ENCODE peak calls at places on chromosomes 5 and 9, in six cellular contexts. One of them, this sample, is unnamed.

GRCh38 chr9:132551556-132551955 is 30.9 kb upstream of the BARHL1 start:
- DNase-seq in upper lobe of right lung: no peak
- DNase-seq in heart left ventricle: no peak
- DNase-seq in heart right ventricle: no peak
- DNase-seq in breast epithelium: no peak
- DNase-seq in fibroblast of mammary gland: no peak
- DNase-seq in this sample: no peak

GRCh38 chr5:97844797-97845196 is 661.8 kb upstream of the RIOK2 start:
- DNase-seq in upper lobe of right lung: no peak
- DNase-seq in heart left ventricle: no peak
- DNase-seq in heart right ventricle: no peak
- DNase-seq in breast epithelium: no peak
- DNase-seq in fibroblast of mammary gland: no peak
- DNase-seq in this sample: peak

GRCh38 chr9:73583590-73583989 is 431.9 kb downstream of the ANXA1 start:
- DNase-seq in upper lobe of right lung: no peak
- DNase-seq in heart left ventricle: no peak
- DNase-seq in heart right ventricle: no peak
- DNase-seq in breast epithelium: no peak
- DNase-seq in fibroblast of mammary gland: peak
- DNase-seq in this sample: no peak

GRCh38 chr5:171571663-171572062 is 152.2 kb downstream of the FGF18 start:
- DNase-seq in upper lobe of right lung: no peak
- DNase-seq in heart left ventricle: no peak
- DNase-seq in heart right ventricle: no peak
- DNase-seq in breast epithelium: no peak
- DNase-seq in fibroblast of mammary gland: peak
- DNase-seq in this sample: no peak

GRCh38 chr5:135012951-135013391 is 21.1 kb downstream of the PITX1 start:
- DNase-seq in upper lobe of right lung: peak
- DNase-seq in heart left ventricle: no peak
- DNase-seq in heart right ventricle: peak
- DNase-seq in breast epithelium: peak
- DNase-seq in fibroblast of mammary gland: no peak
- DNase-seq in this sample: no peak

GRCh38 chr9:137128158-137129088 is 10.5 kb upstream of the GRIN1 start:
- DNase-seq in upper lobe of right lung: no peak
- DNase-seq in heart left ventricle: no peak
- DNase-seq in heart right ventricle: no peak
- DNase-seq in breast epithelium: no peak
- DNase-seq in fibroblast of mammary gland: no peak
- DNase-seq in this sample: no peak

GRCh38 chr5:86748538-86749105 is 130.9 kb downstream of the COX7C start:
- DNase-seq in upper lobe of right lung: no peak
- DNase-seq in heart left ventricle: no peak
- DNase-seq in heart right ventricle: no peak
- DNase-seq in breast epithelium: no peak
- DNase-seq in fibroblast of mammary gland: no peak
- DNase-seq in this sample: no peak

GRCh38 chr9:129740666-129741464 is 12.0 kb downstream of the PTGES start:
- DNase-seq in upper lobe of right lung: no peak
- DNase-seq in heart left ventricle: no peak
- DNase-seq in heart right ventricle: no peak
- DNase-seq in breast epithelium: no peak
- DNase-seq in fibroblast of mammary gland: no peak
- DNase-seq in this sample: no peak

GRCh38 chr5:149712439-149713147 is 17.5 kb upstream of the PPARGC1B start:
- DNase-seq in upper lobe of right lung: no peak
- DNase-seq in heart left ventricle: no peak
- DNase-seq in heart right ventricle: no peak
- DNase-seq in breast epithelium: no peak
- DNase-seq in fibroblast of mammary gland: no peak
- DNase-seq in this sample: no peak

GRCh38 chr9:36208521-36209253 is 18.0 kb downstream of the CLTA start:
- DNase-seq in upper lobe of right lung: no peak
- DNase-seq in heart left ventricle: no peak
- DNase-seq in heart right ventricle: no peak
- DNase-seq in breast epithelium: no peak
- DNase-seq in fibroblast of mammary gland: peak
- DNase-seq in this sample: no peak

GRCh38 chr9:129383415-129384088 is 205.5 kb upstream of the IER5L start:
- DNase-seq in upper lobe of right lung: peak
- DNase-seq in heart left ventricle: peak
- DNase-seq in heart right ventricle: peak
- DNase-seq in breast epithelium: peak
- DNase-seq in fibroblast of mammary gland: peak
- DNase-seq in this sample: peak

GRCh38 chr5:11684607-11685006 is 219.6 kb downstream of the CTNND2 start:
- DNase-seq in upper lobe of right lung: no peak
- DNase-seq in heart left ventricle: no peak
- DNase-seq in heart right ventricle: no peak
- DNase-seq in breast epithelium: no peak
- DNase-seq in fibroblast of mammary gland: no peak
- DNase-seq in this sample: no peak

GRCh38 chr5:113776832-113777525 is 263.5 kb downstream of the YTHDC2 start:
- DNase-seq in upper lobe of right lung: no peak
- DNase-seq in heart left ventricle: no peak
- DNase-seq in heart right ventricle: no peak
- DNase-seq in breast epithelium: no peak
- DNase-seq in fibroblast of mammary gland: no peak
- DNase-seq in this sample: no peak

GRCh38 chr9:34230556-34230955 is 51.7 kb downstream of the UBAP1 start:
- DNase-seq in upper lobe of right lung: no peak
- DNase-seq in heart left ventricle: no peak
- DNase-seq in heart right ventricle: no peak
- DNase-seq in breast epithelium: no peak
- DNase-seq in fibroblast of mammary gland: no peak
- DNase-seq in this sample: no peak

GRCh38 chr9:125189011-125189360 is 617 bp downstream of the PPP6C start:
- DNase-seq in upper lobe of right lung: peak
- DNase-seq in heart left ventricle: no peak
- DNase-seq in heart right ventricle: peak
- DNase-seq in breast epithelium: no peak
- DNase-seq in fibroblast of mammary gland: no peak
- DNase-seq in this sample: peak

GRCh38 chr5:102583663-102584062 is 84.9 kb upstream of the SLCO6A1 start:
- DNase-seq in upper lobe of right lung: no peak
- DNase-seq in heart left ventricle: no peak
- DNase-seq in heart right ventricle: no peak
- DNase-seq in breast epithelium: no peak
- DNase-seq in fibroblast of mammary gland: peak
- DNase-seq in this sample: peak

GRCh38 chr9:89115426-89115825 is 63.2 kb downstream of the SHC3 start:
- DNase-seq in upper lobe of right lung: no peak
- DNase-seq in heart left ventricle: no peak
- DNase-seq in heart right ventricle: no peak
- DNase-seq in breast epithelium: no peak
- DNase-seq in fibroblast of mammary gland: no peak
- DNase-seq in this sample: no peak

GRCh38 chr5:2886531-2886930 is 135.1 kb upstream of the IRX2 start:
- DNase-seq in upper lobe of right lung: no peak
- DNase-seq in heart left ventricle: no peak
- DNase-seq in heart right ventricle: no peak
- DNase-seq in breast epithelium: no peak
- DNase-seq in fibroblast of mammary gland: no peak
- DNase-seq in this sample: no peak

GRCh38 chr5:76082790-76083554 is at the start of gene SV2C:
- DNase-seq in upper lobe of right lung: peak
- DNase-seq in heart left ventricle: peak
- DNase-seq in heart right ventricle: no peak
- DNase-seq in breast epithelium: no peak
- DNase-seq in fibroblast of mammary gland: no peak
- DNase-seq in this sample: peak

GRCh38 chr5:6759401-6759800 is 46.2 kb downstream of the TENT4A start:
- DNase-seq in upper lobe of right lung: no peak
- DNase-seq in heart left ventricle: peak
- DNase-seq in heart right ventricle: no peak
- DNase-seq in breast epithelium: no peak
- DNase-seq in fibroblast of mammary gland: peak
- DNase-seq in this sample: no peak

GRCh38 chr9:127661342-127661741 is 45.4 kb upstream of the CFAP157 start:
- DNase-seq in upper lobe of right lung: no peak
- DNase-seq in heart left ventricle: no peak
- DNase-seq in heart right ventricle: no peak
- DNase-seq in breast epithelium: no peak
- DNase-seq in fibroblast of mammary gland: no peak
- DNase-seq in this sample: no peak

GRCh38 chr9:111632051-111632450 is 917 bp downstream of the DNAJC25 start:
- DNase-seq in upper lobe of right lung: no peak
- DNase-seq in heart left ventricle: no peak
- DNase-seq in heart right ventricle: no peak
- DNase-seq in breast epithelium: no peak
- DNase-seq in fibroblast of mammary gland: peak
- DNase-seq in this sample: peak

GRCh38 chr9:109640232-109641078 is 139.5 kb upstream of the PALM2AKAP2 start:
- DNase-seq in upper lobe of right lung: peak
- DNase-seq in heart left ventricle: peak
- DNase-seq in heart right ventricle: peak
- DNase-seq in breast epithelium: no peak
- DNase-seq in fibroblast of mammary gland: no peak
- DNase-seq in this sample: peak

GRCh38 chr5:142122116-142122515 is 13.5 kb downstream of the NDFIP1 start:
- DNase-seq in upper lobe of right lung: no peak
- DNase-seq in heart left ventricle: no peak
- DNase-seq in heart right ventricle: no peak
- DNase-seq in breast epithelium: no peak
- DNase-seq in fibroblast of mammary gland: no peak
- DNase-seq in this sample: no peak

GRCh38 chr5:14174235-14174636 is 31.1 kb downstream of the TRIO start:
- DNase-seq in upper lobe of right lung: no peak
- DNase-seq in heart left ventricle: no peak
- DNase-seq in heart right ventricle: no peak
- DNase-seq in breast epithelium: no peak
- DNase-seq in fibroblast of mammary gland: no peak
- DNase-seq in this sample: peak

GRCh38 chr9:133954862-133955529 is 37.1 kb downstream of the VAV2 start:
- DNase-seq in upper lobe of right lung: no peak
- DNase-seq in heart left ventricle: peak
- DNase-seq in heart right ventricle: no peak
- DNase-seq in breast epithelium: no peak
- DNase-seq in fibroblast of mammary gland: no peak
- DNase-seq in this sample: peak

GRCh38 chr9:133957328-133957727 is 34.8 kb downstream of the VAV2 start:
- DNase-seq in upper lobe of right lung: peak
- DNase-seq in heart left ventricle: peak
- DNase-seq in heart right ventricle: no peak
- DNase-seq in breast epithelium: no peak
- DNase-seq in fibroblast of mammary gland: no peak
- DNase-seq in this sample: peak

GRCh38 chr9:133956520-133957076 is 35.5 kb downstream of the VAV2 start:
- DNase-seq in upper lobe of right lung: no peak
- DNase-seq in heart left ventricle: peak
- DNase-seq in heart right ventricle: no peak
- DNase-seq in breast epithelium: no peak
- DNase-seq in fibroblast of mammary gland: no peak
- DNase-seq in this sample: peak

GRCh38 chr9:133953976-133954709 is 38.0 kb downstream of the VAV2 start:
- DNase-seq in upper lobe of right lung: no peak
- DNase-seq in heart left ventricle: peak
- DNase-seq in heart right ventricle: no peak
- DNase-seq in breast epithelium: no peak
- DNase-seq in fibroblast of mammary gland: no peak
- DNase-seq in this sample: peak

GRCh38 chr9:133955821-133956411 is 36.2 kb downstream of the VAV2 start:
- DNase-seq in upper lobe of right lung: no peak
- DNase-seq in heart left ventricle: peak
- DNase-seq in heart right ventricle: no peak
- DNase-seq in breast epithelium: no peak
- DNase-seq in fibroblast of mammary gland: no peak
- DNase-seq in this sample: peak
- TF ChIP-seq CTCF in upper lobe of right lung: no peak
- TF ChIP-seq CTCF in heart left ventricle: no peak
- TF ChIP-seq CTCF in heart right ventricle: no peak
- TF ChIP-seq CTCF in breast epithelium: no peak
- TF ChIP-seq CTCF in fibroblast of mammary gland: no peak
- TF ChIP-seq CTCF in this sample: peak

GRCh38 chr5:52961238-52961637 is 27.9 kb upstream of the ITGA2 start:
- DNase-seq in upper lobe of right lung: no peak
- DNase-seq in heart left ventricle: no peak
- DNase-seq in heart right ventricle: no peak
- DNase-seq in breast epithelium: no peak
- DNase-seq in fibroblast of mammary gland: no peak
- DNase-seq in this sample: no peak

GRCh38 chr5:52963636-52964035 is 25.5 kb upstream of the ITGA2 start:
- DNase-seq in upper lobe of right lung: no peak
- DNase-seq in heart left ventricle: no peak
- DNase-seq in heart right ventricle: no peak
- DNase-seq in breast epithelium: no peak
- DNase-seq in fibroblast of mammary gland: no peak
- DNase-seq in this sample: no peak

GRCh38 chr5:52964138-52964537 is 25.0 kb upstream of the ITGA2 start:
- DNase-seq in upper lobe of right lung: no peak
- DNase-seq in heart left ventricle: no peak
- DNase-seq in heart right ventricle: no peak
- DNase-seq in breast epithelium: no peak
- DNase-seq in fibroblast of mammary gland: no peak
- DNase-seq in this sample: no peak
- TF ChIP-seq CTCF in upper lobe of right lung: no peak
- TF ChIP-seq CTCF in heart left ventricle: no peak
- TF ChIP-seq CTCF in heart right ventricle: no peak
- TF ChIP-seq CTCF in breast epithelium: no peak
- TF ChIP-seq CTCF in fibroblast of mammary gland: peak
- TF ChIP-seq CTCF in this sample: no peak

GRCh38 chr5:179187229-179187678 is 127.1 kb downstream of the ZNF354C start:
- DNase-seq in upper lobe of right lung: no peak
- DNase-seq in heart left ventricle: peak
- DNase-seq in heart right ventricle: no peak
- DNase-seq in breast epithelium: no peak
- DNase-seq in fibroblast of mammary gland: no peak
- DNase-seq in this sample: no peak
- TF ChIP-seq CTCF in upper lobe of right lung: no peak
- TF ChIP-seq CTCF in heart left ventricle: no peak
- TF ChIP-seq CTCF in heart right ventricle: no peak
- TF ChIP-seq CTCF in breast epithelium: no peak
- TF ChIP-seq CTCF in fibroblast of mammary gland: peak
- TF ChIP-seq CTCF in this sample: no peak

GRCh38 chr5:85304524-85304923 is 919.8 kb upstream of the EDIL3 start:
- DNase-seq in upper lobe of right lung: no peak
- DNase-seq in heart left ventricle: no peak
- DNase-seq in heart right ventricle: no peak
- DNase-seq in breast epithelium: no peak
- DNase-seq in fibroblast of mammary gland: no peak
- DNase-seq in this sample: no peak
- TF ChIP-seq CTCF in upper lobe of right lung: no peak
- TF ChIP-seq CTCF in heart left ventricle: no peak
- TF ChIP-seq CTCF in heart right ventricle: no peak
- TF ChIP-seq CTCF in breast epithelium: no peak
- TF ChIP-seq CTCF in fibroblast of mammary gland: no peak
- TF ChIP-seq CTCF in this sample: no peak

This sample was measured in GM12865.